ENCODE peak calls at places on chromosomes 16 and 17, in seven cellular contexts. K is putamen, T is pancreas, I is AG10803, L is BE2C, A is iris pigment epithelial cell, X is erythroblast. F is an unnamed sample.

GRCh38 chr16:2500937-2501750 is 12.6 kb upstream of the ATP6V0C start:
- DNase-seq in K (peak; percentile 91), T (peak; percentile 84), I (peak; percentile 60), L (peak; percentile 93), A (peak; percentile 71), X (peak; percentile 82), F (peak; percentile 91)

GRCh38 chr17:82270651-82271050 is 2.8 kb downstream of the CSNK1D start:
- DNase-seq in K (no peak), T (no peak), I (no peak), L (no peak), A (no peak), X (no peak), F (no peak)

GRCh38 chr17:73823684-73824083 is 179.4 kb upstream of the SDK2 start:
- DNase-seq in K (no peak), T (no peak), I (no peak), L (no peak), A (no peak), X (no peak), F (no peak)

GRCh38 chr16:51849715-51850114 is 697.2 kb downstream of the TOX3 start:
- DNase-seq in K (no peak), T (no peak), I (no peak), L (no peak), A (no peak), X (no peak), F (no peak)

GRCh38 chr17:2963332-2964027 is 99.9 kb downstream of the OR1D5 start:
- DNase-seq in K (no peak), T (no peak), I (no peak), L (no peak), A (no peak), X (no peak), F (no peak)

GRCh38 chr17:57900991-57901743 is 51.3 kb upstream of the MRPS23 start:
- DNase-seq in K (no peak), T (peak; percentile 64), I (no peak), L (no peak), A (no peak), X (no peak), F (no peak)

GRCh38 chr16:10878644-10879498 is 1.9 kb downstream of the CIITA start:
- DNase-seq in K (no peak), T (no peak), I (peak; percentile 31), L (no peak), A (peak; percentile 38), X (peak; percentile 10), F (peak; percentile 45)

GRCh38 chr17:79082311-79083190 is 7.9 kb downstream of the ENGASE start:
- DNase-seq in K (no peak), T (peak; percentile 58), I (peak; percentile 20), L (peak; percentile 82), A (peak; percentile 25), X (peak; percentile 35), F (peak; percentile 93)

GRCh38 chr17:55299162-55299838 is 34.5 kb downstream of the HLF start:
- DNase-seq in K (no peak), T (no peak), I (no peak), L (no peak), A (no peak), X (no peak), F (no peak)

GRCh38 chr16:74699666-74700065 is 996 bp downstream of the MLKL start:
- DNase-seq in K (no peak), T (no peak), I (no peak), L (no peak), A (no peak), X (no peak), F (no peak)

GRCh38 chr17:80142929-80143328 is 4.0 kb downstream of the EIF4A3 start:
- DNase-seq in K (no peak), T (no peak), I (no peak), L (no peak), A (no peak), X (no peak), F (no peak)